ENCODE peak calls at places on chromosomes 16 and 17, in five cellular contexts. One of them, this sample, is unnamed.

GRCh38 chr16:17414421-17414820 is 56.3 kb downstream of the XYLT1 start:
- DNase-seq in GM12878: peak
- DNase-seq in endothelial cell of umbilical vein: no peak
- DNase-seq in heart left ventricle: no peak
- DNase-seq in prostate gland: no peak
- DNase-seq in this sample: no peak

GRCh38 chr16:54055864-54056263 is 230.7 kb downstream of the IRX3 start:
- DNase-seq in endothelial cell of umbilical vein: peak
- DNase-seq in GM12878: no peak
- DNase-seq in prostate gland: no peak
- DNase-seq in heart left ventricle: no peak
- DNase-seq in this sample: no peak

GRCh38 chr16:530111-530817 is 2.8 kb downstream of the CAPN15 start:
- DNase-seq in prostate gland: no peak
- DNase-seq in GM12878: no peak
- DNase-seq in heart left ventricle: no peak
- DNase-seq in endothelial cell of umbilical vein: no peak
- DNase-seq in this sample: no peak

GRCh38 chr16:70635356-70636016 is 10.9 kb upstream of the IL34 start:
- DNase-seq in prostate gland: no peak
- DNase-seq in GM12878: no peak
- DNase-seq in heart left ventricle: no peak
- DNase-seq in endothelial cell of umbilical vein: peak
- DNase-seq in this sample: peak

GRCh38 chr17:36679815-36680467 is 78.6 kb downstream of the MRM1 start:
- DNase-seq in heart left ventricle: no peak
- DNase-seq in endothelial cell of umbilical vein: no peak
- DNase-seq in GM12878: no peak
- DNase-seq in prostate gland: no peak
- DNase-seq in this sample: no peak

GRCh38 chr17:64183815-64184397 is 54.0 kb upstream of the ERN1 start:
- DNase-seq in prostate gland: no peak
- DNase-seq in GM12878: no peak
- DNase-seq in heart left ventricle: no peak
- DNase-seq in endothelial cell of umbilical vein: peak
- DNase-seq in this sample: no peak

GRCh38 chr17:66142428-66142827 is 49.5 kb downstream of the CEP112 start:
- DNase-seq in endothelial cell of umbilical vein: no peak
- DNase-seq in heart left ventricle: no peak
- DNase-seq in GM12878: no peak
- DNase-seq in prostate gland: no peak
- DNase-seq in this sample: no peak

GRCh38 chr17:77875051-77875780 is 83.3 kb upstream of the TNRC6C start:
- DNase-seq in heart left ventricle: no peak
- DNase-seq in GM12878: no peak
- DNase-seq in endothelial cell of umbilical vein: no peak
- DNase-seq in prostate gland: no peak
- DNase-seq in this sample: no peak

GRCh38 chr17:61064087-61064951 is 335.3 kb upstream of the TBX2 start:
- DNase-seq in prostate gland: no peak
- DNase-seq in heart left ventricle: no peak
- DNase-seq in endothelial cell of umbilical vein: no peak
- DNase-seq in GM12878: no peak
- DNase-seq in this sample: no peak

GRCh38 chr17:72457712-72458111 is 336.9 kb downstream of the SOX9 start:
- DNase-seq in prostate gland: no peak
- DNase-seq in endothelial cell of umbilical vein: no peak
- DNase-seq in GM12878: no peak
- DNase-seq in heart left ventricle: no peak
- DNase-seq in this sample: peak

GRCh38 chr16:56603589-56603988 is 4.8 kb upstream of the MT2A start:
- DNase-seq in GM12878: no peak
- DNase-seq in heart left ventricle: peak
- DNase-seq in endothelial cell of umbilical vein: peak
- DNase-seq in prostate gland: peak
- DNase-seq in this sample: no peak

GRCh38 chr16:57736419-57737281 is 1.1 kb downstream of the KATNB1 start:
- DNase-seq in endothelial cell of umbilical vein: peak
- DNase-seq in prostate gland: no peak
- DNase-seq in heart left ventricle: no peak
- DNase-seq in GM12878: no peak
- DNase-seq in this sample: peak

GRCh38 chr16:87963400-87963799 is 12.2 kb downstream of the BANP start:
- DNase-seq in GM12878: no peak
- DNase-seq in heart left ventricle: peak
- DNase-seq in endothelial cell of umbilical vein: peak
- DNase-seq in prostate gland: no peak
- DNase-seq in this sample: peak

GRCh38 chr16:69112285-69113129 is 7.1 kb downstream of the HAS3 start:
- DNase-seq in GM12878: no peak
- DNase-seq in prostate gland: no peak
- DNase-seq in heart left ventricle: peak
- DNase-seq in endothelial cell of umbilical vein: peak
- DNase-seq in this sample: peak

GRCh38 chr17:59355695-59356323 is 24.4 kb downstream of the YPEL2 start:
- DNase-seq in heart left ventricle: no peak
- DNase-seq in prostate gland: no peak
- DNase-seq in endothelial cell of umbilical vein: no peak
- DNase-seq in GM12878: no peak
- DNase-seq in this sample: no peak

GRCh38 chr16:46961373-46962353 is 11.8 kb downstream of the DNAJA2 start:
- DNase-seq in GM12878: no peak
- DNase-seq in endothelial cell of umbilical vein: no peak
- DNase-seq in prostate gland: no peak
- DNase-seq in heart left ventricle: no peak
- DNase-seq in this sample: no peak

GRCh38 chr17:82696916-82697807 is 1.3 kb downstream of the RAB40B start:
- DNase-seq in heart left ventricle: no peak
- DNase-seq in GM12878: no peak
- DNase-seq in endothelial cell of umbilical vein: no peak
- DNase-seq in prostate gland: no peak
- DNase-seq in this sample: no peak

GRCh38 chr17:81329279-81329926 is 34.3 kb upstream of the SLC38A10 start:
- DNase-seq in prostate gland: peak
- DNase-seq in GM12878: no peak
- DNase-seq in endothelial cell of umbilical vein: peak
- DNase-seq in heart left ventricle: peak
- DNase-seq in this sample: peak

GRCh38 chr17:17445925-17446665 is 30.7 kb upstream of the MED9 start:
- DNase-seq in heart left ventricle: no peak
- DNase-seq in endothelial cell of umbilical vein: peak
- DNase-seq in prostate gland: peak
- DNase-seq in GM12878: no peak
- DNase-seq in this sample: peak

GRCh38 chr16:64381979-64382378 is 739.9 kb downstream of the CDH11 start:
- DNase-seq in endothelial cell of umbilical vein: no peak
- DNase-seq in GM12878: no peak
- DNase-seq in prostate gland: no peak
- DNase-seq in heart left ventricle: no peak
- DNase-seq in this sample: no peak

GRCh38 chr17:3917391-3917931 is 1.2 kb upstream of the P2RX1 start:
- DNase-seq in heart left ventricle: peak
- DNase-seq in endothelial cell of umbilical vein: peak
- DNase-seq in GM12878: no peak
- DNase-seq in prostate gland: no peak
- DNase-seq in this sample: peak

GRCh38 chr17:3914319-3914685 is 2.0 kb downstream of the P2RX1 start:
- DNase-seq in GM12878: peak
- DNase-seq in heart left ventricle: no peak
- DNase-seq in prostate gland: no peak
- DNase-seq in endothelial cell of umbilical vein: no peak
- DNase-seq in this sample: no peak

GRCh38 chr17:3916825-3917224 is 560 bp upstream of the P2RX1 start:
- DNase-seq in prostate gland: no peak
- DNase-seq in heart left ventricle: no peak
- DNase-seq in endothelial cell of umbilical vein: no peak
- DNase-seq in GM12878: no peak
- DNase-seq in this sample: no peak

GRCh38 chr17:3915642-3916012 is 638 bp downstream of the P2RX1 start:
- DNase-seq in prostate gland: no peak
- DNase-seq in heart left ventricle: no peak
- DNase-seq in GM12878: no peak
- DNase-seq in endothelial cell of umbilical vein: no peak
- DNase-seq in this sample: no peak

GRCh38 chr17:3916013-3916696 is at the start of gene P2RX1:
- DNase-seq in prostate gland: no peak
- DNase-seq in heart left ventricle: peak
- DNase-seq in GM12878: no peak
- DNase-seq in endothelial cell of umbilical vein: no peak
- DNase-seq in this sample: no peak
- TF ChIP-seq POLR2A in prostate gland: no peak
- TF ChIP-seq POLR2A in heart left ventricle: no peak
- TF ChIP-seq POLR2A in GM12878: no peak
- TF ChIP-seq POLR2A in endothelial cell of umbilical vein: no peak
- TF ChIP-seq POLR2A in this sample: no peak

DNA sequence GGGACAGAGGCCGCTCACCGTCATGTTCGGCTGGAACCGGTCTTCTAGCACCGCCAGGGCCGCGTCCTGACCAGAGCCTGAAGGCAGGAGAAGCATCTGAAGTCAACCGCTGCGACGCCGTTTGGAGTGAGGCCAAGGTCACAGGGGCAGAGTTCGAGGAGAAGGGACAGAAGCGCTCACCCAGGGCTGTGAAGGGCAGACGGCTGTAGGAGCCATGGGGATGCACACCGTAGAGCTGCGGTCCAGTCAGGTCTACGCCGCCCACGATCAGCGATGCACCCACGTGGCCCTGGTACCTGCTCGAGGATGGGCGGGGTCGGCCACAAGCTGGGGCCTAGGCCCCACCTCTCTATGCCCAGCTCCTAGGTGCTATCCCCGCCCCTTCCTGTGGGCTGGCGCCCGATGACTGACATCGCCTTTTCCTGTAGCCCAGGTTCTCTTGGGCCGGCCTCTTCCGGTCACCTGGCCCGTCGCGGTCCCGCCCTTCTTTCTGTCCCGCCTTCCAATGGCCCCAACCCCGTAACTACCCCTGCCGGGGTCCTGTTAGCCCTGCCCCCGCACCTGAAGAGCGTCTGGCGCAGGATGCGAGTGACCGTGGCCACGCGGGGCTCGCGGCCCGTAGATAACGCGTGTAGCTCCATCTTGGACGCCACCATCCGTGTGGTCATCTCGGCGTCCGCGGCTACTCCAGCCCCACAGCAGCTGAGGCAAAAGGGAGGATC is 1.1 kb downstream of the PSMB10 start:
- DNase-seq in prostate gland: peak
- DNase-seq in endothelial cell of umbilical vein: peak
- DNase-seq in GM12878: peak
- DNase-seq in heart left ventricle: peak
- DNase-seq in this sample: peak
- TF ChIP-seq POLR2A in prostate gland: peak
- TF ChIP-seq POLR2A in endothelial cell of umbilical vein: peak
- TF ChIP-seq POLR2A in GM12878: peak
- TF ChIP-seq POLR2A in heart left ventricle: peak
- TF ChIP-seq POLR2A in this sample: peak

DNA sequence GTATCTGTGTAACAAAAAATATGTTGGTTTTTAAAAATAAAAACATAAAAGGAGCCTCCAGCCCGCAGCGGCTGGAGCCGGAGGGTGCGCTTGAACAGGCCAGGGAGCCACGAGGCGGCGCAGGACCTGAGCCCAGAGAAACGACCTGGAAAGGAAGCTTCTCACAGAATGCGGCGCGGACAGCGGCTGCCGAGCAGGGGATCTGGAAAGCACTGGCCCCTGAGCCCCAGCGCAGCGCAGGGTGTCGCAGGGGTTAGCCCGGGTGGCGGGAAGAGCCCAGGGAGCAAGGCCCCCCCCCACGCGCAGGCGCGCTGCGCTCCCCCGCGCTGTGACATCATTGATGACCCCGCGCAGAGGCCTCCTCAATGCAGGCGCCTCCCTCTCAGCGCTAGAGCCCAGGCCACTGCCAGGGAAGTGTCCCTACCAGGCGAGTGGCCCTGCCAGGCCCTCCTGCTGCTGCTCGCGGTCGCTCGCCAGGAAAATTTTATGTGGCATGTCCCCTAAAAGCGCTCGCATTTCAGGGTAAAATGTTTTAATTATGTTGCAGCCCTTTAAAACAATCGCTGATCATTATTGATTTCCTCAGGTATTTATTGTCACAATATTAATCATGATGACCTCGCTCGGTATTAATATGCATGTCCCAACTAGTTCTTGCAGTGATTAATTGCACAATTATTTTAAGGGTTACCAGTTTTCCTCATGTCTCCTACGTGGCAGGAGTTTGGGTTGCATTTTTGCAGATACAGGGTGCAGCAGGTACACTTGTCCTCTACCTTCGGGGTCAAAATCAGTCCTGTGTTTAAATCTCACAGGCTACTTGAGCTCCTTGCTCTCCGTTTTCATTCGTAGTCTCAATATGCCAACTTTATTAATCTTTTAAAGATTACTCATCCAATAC is 134.2 kb downstream of the USP22 start:
- DNase-seq in prostate gland: peak
- DNase-seq in endothelial cell of umbilical vein: peak
- DNase-seq in GM12878: peak
- DNase-seq in heart left ventricle: peak
- DNase-seq in this sample: peak
- TF ChIP-seq POLR2A in prostate gland: peak
- TF ChIP-seq POLR2A in endothelial cell of umbilical vein: no peak
- TF ChIP-seq POLR2A in GM12878: peak
- TF ChIP-seq POLR2A in heart left ventricle: peak
- TF ChIP-seq POLR2A in this sample: peak

GRCh38 chr16:89297870-89298545 is 80.5 kb downstream of the ZNF778 start:
- DNase-seq in GM12878: no peak
- DNase-seq in endothelial cell of umbilical vein: no peak
- DNase-seq in heart left ventricle: no peak
- DNase-seq in prostate gland: no peak
- DNase-seq in this sample: no peak

GRCh38 chr16:89298826-89299225 is 81.3 kb downstream of the ZNF778 start:
- DNase-seq in prostate gland: no peak
- DNase-seq in heart left ventricle: no peak
- DNase-seq in endothelial cell of umbilical vein: no peak
- DNase-seq in GM12878: no peak
- DNase-seq in this sample: no peak

GRCh38 chr16:89300976-89301360 is 83.5 kb downstream of the ZNF778 start:
- DNase-seq in GM12878: no peak
- DNase-seq in prostate gland: no peak
- DNase-seq in endothelial cell of umbilical vein: no peak
- DNase-seq in heart left ventricle: no peak
- DNase-seq in this sample: no peak

GRCh38 chr16:89297156-89297869 is 79.8 kb downstream of the ZNF778 start:
- DNase-seq in GM12878: no peak
- DNase-seq in prostate gland: no peak
- DNase-seq in endothelial cell of umbilical vein: no peak
- DNase-seq in heart left ventricle: no peak
- DNase-seq in this sample: no peak

DNA sequence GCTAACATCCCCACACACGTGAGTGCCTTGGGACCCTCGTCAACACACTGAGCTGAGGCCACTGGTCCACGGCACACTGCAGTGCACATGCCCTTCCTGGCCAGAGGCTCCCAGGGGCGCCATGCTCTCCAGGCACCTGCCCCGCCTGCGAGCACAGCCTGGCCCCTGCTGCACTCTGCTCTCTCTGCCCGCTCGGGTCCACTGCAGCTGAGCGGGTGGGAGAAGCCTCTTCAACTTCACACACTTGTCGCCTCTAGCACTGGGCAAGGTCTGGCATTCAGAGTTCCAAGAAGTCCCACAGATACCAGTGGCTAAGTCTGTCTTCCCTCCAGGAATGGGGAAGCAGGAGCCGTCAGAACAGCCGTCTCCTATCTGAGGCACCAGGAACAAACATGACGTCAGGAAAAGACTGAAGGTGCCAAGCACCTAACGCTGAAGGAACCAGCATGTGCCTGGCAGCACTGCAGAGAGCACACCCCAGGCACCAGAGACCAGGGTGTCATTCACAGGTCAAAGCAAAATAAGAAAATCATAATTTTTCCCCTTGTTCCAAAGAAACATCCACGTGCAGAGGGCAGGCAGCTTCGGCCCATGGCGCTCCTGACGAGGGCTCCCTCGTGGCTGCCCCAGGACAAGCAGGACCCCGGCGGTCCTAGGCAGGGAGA is 82.9 kb downstream of the ZNF778 start:
- DNase-seq in GM12878: no peak
- DNase-seq in endothelial cell of umbilical vein: no peak
- DNase-seq in prostate gland: peak
- DNase-seq in heart left ventricle: peak
- DNase-seq in this sample: no peak
- TF ChIP-seq POLR2A in GM12878: peak
- TF ChIP-seq POLR2A in endothelial cell of umbilical vein: no peak
- TF ChIP-seq POLR2A in prostate gland: no peak
- TF ChIP-seq POLR2A in heart left ventricle: no peak
- TF ChIP-seq POLR2A in this sample: no peak